ENCODE peak calls at places on chromosomes 2 and 18, in eight cellular contexts. Z is HS-27A; C is CD8-positive, alpha-beta T cell; V is posterior vena cava; K is ovary; A is HCT116; N is endodermal cell; H is Calu3. F is an unnamed sample.

GRCh38 chr2:12046641-12047040 is 300.2 kb downstream of the LPIN1 start:
- DNase-seq in K (no peak), A (no peak), N (no peak), C (no peak), Z (peak), H (no peak), V (no peak), F (no peak)

GRCh38 chr2:175049671-175050070 is 44.5 kb upstream of the CHN1 start:
- DNase-seq in A (no peak), C (no peak), H (no peak), N (no peak), K (no peak), V (no peak), Z (no peak), F (no peak)

GRCh38 chr2:133417410-133417809 is 150.9 kb downstream of the NCKAP5 start:
- DNase-seq in C (no peak), A (no peak), V (no peak), H (no peak), K (no peak), N (peak), Z (no peak), F (no peak)

GRCh38 chr18:58527116-58528010 is 101.5 kb downstream of the ALPK2 start:
- DNase-seq in C (no peak), N (no peak), A (no peak), H (no peak), V (no peak), Z (no peak), K (no peak), F (no peak)

GRCh38 chr2:206217743-206218520 is 56.5 kb upstream of the ZDBF2 start:
- DNase-seq in H (no peak), N (no peak), K (no peak), A (no peak), C (no peak), V (no peak), Z (no peak), F (no peak)

GRCh38 chr2:18763338-18763737 is 174.0 kb upstream of the NT5C1B start:
- DNase-seq in Z (no peak), N (no peak), A (no peak), K (no peak), V (no peak), C (no peak), H (no peak), F (no peak)

GRCh38 chr2:133442393-133442792 is 125.9 kb downstream of the NCKAP5 start:
- DNase-seq in K (no peak), C (no peak), V (no peak), A (no peak), Z (no peak), N (no peak), H (no peak), F (no peak)

GRCh38 chr2:238875531-238876231 is 27.8 kb downstream of the TWIST2 start:
- DNase-seq in K (no peak), A (no peak), V (peak), H (no peak), Z (no peak), C (no peak), N (no peak), F (no peak)

GRCh38 chr2:201660293-201660895 is 17.1 kb upstream of the TMEM237 start:
- DNase-seq in V (no peak), N (no peak), H (no peak), K (no peak), Z (no peak), A (no peak), C (no peak), F (no peak)

GRCh38 chr2:67839242-67839641 is 223.6 kb downstream of the C1D start:
- DNase-seq in N (no peak), Z (no peak), H (no peak), V (no peak), K (no peak), C (no peak), A (no peak), F (no peak)

GRCh38 chr2:217412721-217413120 is 552.9 kb upstream of the TNP1 start:
- DNase-seq in C (no peak), Z (no peak), V (no peak), N (no peak), K (peak), A (no peak), H (no peak), F (no peak)

GRCh38 chr2:219073413-219074129 is 12.8 kb upstream of the IHH start:
- DNase-seq in V (peak), Z (peak), A (peak), N (peak), K (peak), H (peak), C (no peak), F (peak)

GRCh38 chr2:110101911-110102774 is 13.5 kb downstream of the MALL start:
- DNase-seq in N (no peak), A (no peak), K (no peak), C (no peak), Z (peak), V (no peak), H (no peak), F (no peak)

GRCh38 chr2:163698857-163699256 is 37.0 kb downstream of the FIGN start:
- DNase-seq in V (no peak), C (no peak), H (no peak), Z (no peak), A (no peak), N (peak), K (no peak), F (peak)

GRCh38 chr2:20596193-20596972 is 54.5 kb downstream of the HS1BP3 start:
- DNase-seq in K (peak), V (no peak), Z (no peak), A (no peak), C (no peak), N (peak), H (no peak), F (no peak)

GRCh38 chr2:240856151-240856980 is 12.3 kb upstream of the AGXT start:
- DNase-seq in A (peak), Z (no peak), N (peak), H (peak), C (no peak), K (no peak), V (no peak), F (no peak)

GRCh38 chr2:170503971-170504819 is 210.9 kb upstream of the SP5 start:
- DNase-seq in A (no peak), K (no peak), H (no peak), V (no peak), C (no peak), N (peak), Z (no peak), F (no peak)

GRCh38 chr2:46954951-46955571 is 39.5 kb upstream of the MCFD2 start:
- DNase-seq in Z (peak), C (no peak), A (no peak), K (peak), V (peak), H (peak), N (peak), F (no peak)

GRCh38 chr2:181959508-181959907 is 26.1 kb upstream of the PPP1R1C start:
- DNase-seq in A (no peak), N (no peak), H (no peak), C (no peak), K (no peak), V (no peak), Z (no peak), F (no peak)

GRCh38 chr18:54278615-54279014 is 9.3 kb downstream of the POLI start:
- DNase-seq in C (no peak), K (no peak), H (no peak), N (no peak), Z (no peak), A (no peak), V (no peak), F (no peak)

GRCh38 chr2:26555246-26556133 is 77.6 kb upstream of the OTOF start:
- DNase-seq in N (peak), A (no peak), K (no peak), C (no peak), Z (no peak), V (peak), H (no peak), F (no peak)

GRCh38 chr2:238920601-238921001 is 72.7 kb downstream of the TWIST2 start:
- DNase-seq in K (peak), H (no peak), Z (no peak), A (no peak), V (no peak), N (no peak), C (no peak), F (no peak)

GRCh38 chr18:21701621-21702020 is 3.0 kb downstream of the ABHD3 start:
- DNase-seq in C (no peak), H (no peak), N (no peak), Z (no peak), K (no peak), A (no peak), V (no peak), F (no peak)

GRCh38 chr2:118058979-118059378 is 29.3 kb upstream of the INSIG2 start:
- DNase-seq in K (no peak), N (no peak), V (no peak), A (no peak), C (no peak), H (no peak), Z (no peak), F (no peak)

GRCh38 chr2:145020694-145021093 is 500.8 kb upstream of the ZEB2 start:
- DNase-seq in A (no peak), Z (no peak), N (no peak), C (no peak), V (no peak), K (no peak), H (no peak), F (no peak)

GRCh38 chr2:28365158-28365557 is 27.5 kb upstream of the FOSL2 start:
- DNase-seq in C (no peak), N (no peak), V (no peak), H (no peak), K (no peak), Z (no peak), A (no peak), F (no peak)

GRCh38 chr2:8719528-8719927 is 37.7 kb downstream of the ID2 start:
- DNase-seq in C (no peak), A (no peak), N (no peak), Z (no peak), H (no peak), V (no peak), K (no peak), F (no peak)

GRCh38 chr2:79855264-79856006 is 342.6 kb downstream of the CTNNA2 start:
- DNase-seq in V (no peak), A (no peak), N (peak), C (no peak), H (no peak), K (no peak), Z (peak), F (no peak)

GRCh38 chr18:31103423-31103822 is 1.2 kb upstream of the DSC2 start:
- DNase-seq in K (no peak), H (no peak), C (no peak), N (no peak), Z (no peak), A (no peak), V (no peak), F (no peak)